ENCODE peak calls at places on chromosomes 12 and 14, in five cellular contexts. B is hypothalamus, J is heart left ventricle, A is neural crest cell, M is bronchial epithelial cell. R is an unnamed sample.

GRCh38 chr12:27521981-27522380 is 2.0 kb upstream of the PPFIBP1 start:
- DNase-seq in B (no peak), J (no peak), A (no peak), M (no peak), R (no peak)

GRCh38 chr12:132279184-132279889 is 50.1 kb downstream of the GALNT9 start:
- DNase-seq in B (no peak), J (peak), A (no peak), M (no peak), R (no peak)

GRCh38 chr12:2264622-2265306 is 212.0 kb downstream of the CACNA1C start:
- DNase-seq in B (no peak), J (no peak), A (no peak), M (no peak), R (no peak)

GRCh38 chr12:119154435-119154818 is 24.3 kb upstream of the HSPB8 start:
- DNase-seq in B (no peak), J (no peak), A (peak), M (no peak), R (peak)

GRCh38 chr12:24062642-24063245 is 113.3 kb upstream of the SOX5 start:
- DNase-seq in B (no peak), J (no peak), A (no peak), M (no peak), R (no peak)

GRCh38 chr14:88323086-88323519 is at the start of gene KCNK10:
- DNase-seq in B (no peak), J (no peak), A (no peak), M (no peak), R (no peak)

GRCh38 chr12:111645433-111645832 is 40.3 kb downstream of the BRAP start:
- DNase-seq in B (no peak), J (no peak), A (no peak), M (no peak), R (no peak)

GRCh38 chr12:96979532-96979931 is 72.5 kb downstream of the NEDD1 start:
- DNase-seq in B (no peak), J (no peak), A (no peak), M (no peak), R (no peak)

GRCh38 chr14:52473557-52473956 is 78.7 kb downstream of the TXNDC16 start:
- DNase-seq in B (no peak), J (no peak), A (no peak), M (peak), R (no peak)

GRCh38 chr12:57803317-57803893 is 15.1 kb downstream of the AVIL start:
- DNase-seq in B (no peak), J (peak), A (peak), M (peak), R (peak)

GRCh38 chr12:66115083-66115600 is 15.4 kb downstream of the LLPH start:
- DNase-seq in B (no peak), J (no peak), A (no peak), M (no peak), R (no peak)

GRCh38 chr12:22101749-22102243 is 55.8 kb downstream of the CMAS start:
- DNase-seq in B (peak), J (peak), A (no peak), M (peak), R (no peak)

GRCh38 chr12:116609715-116610114 is 50.5 kb downstream of the MAP1LC3B2 start:
- DNase-seq in B (no peak), J (no peak), A (peak), M (no peak), R (no peak)

GRCh38 chr12:88844426-88844825 is 264.2 kb upstream of the KITLG start:
- DNase-seq in B (no peak), J (no peak), A (no peak), M (no peak), R (no peak)

GRCh38 chr14:104870368-104871144 is 5.5 kb downstream of the CEP170B start:
- DNase-seq in B (no peak), J (no peak), A (no peak), M (no peak), R (peak)

GRCh38 chr12:109731231-109731731 is 17.7 kb downstream of the FAM222A start:
- DNase-seq in B (no peak), J (peak), A (no peak), M (no peak), R (no peak)

GRCh38 chr12:5985471-5985870 is 40.4 kb upstream of the ANO2 start:
- DNase-seq in B (no peak), J (no peak), A (no peak), M (no peak), R (no peak)

GRCh38 chr14:73800970-73801515 is 50.6 kb upstream of the PTGR2 start:
- DNase-seq in B (no peak), J (no peak), A (no peak), M (no peak), R (no peak)

GRCh38 chr14:61608245-61609142 is 86.8 kb upstream of the HIF1A start:
- DNase-seq in B (peak), J (no peak), A (no peak), M (no peak), R (no peak)

GRCh38 chr14:36028218-36028617 is 148.3 kb downstream of the PTCSC3 start:
- DNase-seq in B (no peak), J (no peak), A (no peak), M (no peak), R (no peak)

GRCh38 chr12:3520711-3521110 is 29.7 kb downstream of the PRMT8 start:
- DNase-seq in B (no peak), J (no peak), A (no peak), M (no peak), R (no peak)

GRCh38 chr12:28870839-28871440 is 278.1 kb upstream of the FAR2 start:
- DNase-seq in B (no peak), J (no peak), A (no peak), M (peak), R (no peak)

GRCh38 chr12:56836800-56837663 is 73.9 kb downstream of the HSD17B6 start:
- DNase-seq in B (no peak), J (no peak), A (no peak), M (peak), R (no peak)

GRCh38 chr14:21100931-21101330 is at the start of gene TMEM253:
- DNase-seq in B (no peak), J (no peak), A (no peak), M (no peak), R (no peak)

GRCh38 chr12:98057701-98058100 is 457.7 kb upstream of the TMPO start:
- DNase-seq in B (no peak), J (no peak), A (no peak), M (no peak), R (no peak)

GRCh38 chr12:66345212-66345611 is 42.9 kb downstream of the HELB start:
- DNase-seq in B (no peak), J (no peak), A (no peak), M (no peak), R (no peak)

GRCh38 chr14:77104393-77104792 is 6.3 kb downstream of the CIPC start:
- DNase-seq in B (no peak), J (no peak), A (no peak), M (no peak), R (no peak)

GRCh38 chr14:61769893-61770292 is 7.7 kb downstream of the SNAPC1 start:
- DNase-seq in B (no peak), J (no peak), A (no peak), M (no peak), R (no peak)

GRCh38 chr12:60644076-60644475 is 1048.2 kb downstream of the SLC16A7 start:
- DNase-seq in B (no peak), J (no peak), A (no peak), M (no peak), R (no peak)

GRCh38 chr12:32558941-32559340 is 120.2 kb upstream of the DNM1L start:
- DNase-seq in B (no peak), J (no peak), A (no peak), M (no peak), R (no peak)

GRCh38 chr14:92673601-92674000 is 74.8 kb downstream of the LGMN start:
- DNase-seq in B (no peak), J (no peak), A (no peak), M (no peak), R (no peak)

R was measured in progenitor cell of endocrine pancreas.